ENCODE peak calls at places on chromosome 1, in seven cellular contexts. Y is SK-N-SH, J is K562, U is HCT116, B is GM23338, W is HepG2, I is GM12878. E is an unnamed sample.

GRCh38 chr1:109197163-109198042 is 16.3 kb upstream of the SARS1 start:
- DNase-seq in J (peak; percentile 81), U (peak; percentile 69), Y (no peak), B (no peak), W (peak; percentile 82), I (no peak), E (peak; percentile 43)

GRCh38 chr1:156126043-156126700 is 11.7 kb downstream of the LMNA start:
- DNase-seq in B (peak; percentile 91), J (peak; percentile 57), Y (peak; percentile 83), I (no peak), W (peak; percentile 40), U (peak; percentile 91), E (no peak)

GRCh38 chr1:241406421-241406820 is 49.4 kb upstream of the RGS7 start:
- DNase-seq in J (no peak), Y (no peak), U (no peak), I (no peak), B (no peak), W (no peak), E (no peak)

GRCh38 chr1:213231795-213232231 is 180.8 kb downstream of the RPS6KC1 start:
- DNase-seq in B (peak; percentile 79), W (no peak), U (no peak), Y (peak; percentile 68), J (no peak), I (no peak), E (no peak)

GRCh38 chr1:9724706-9725476 is 73.4 kb downstream of the PIK3CD start:
- DNase-seq in J (peak; percentile 86), B (peak; percentile 92), W (peak; percentile 58), U (peak; percentile 33), Y (peak; percentile 88), I (no peak), E (peak; percentile 28)

GRCh38 chr1:62180649-62181048 is 14.0 kb upstream of the L1TD1 start:
- DNase-seq in Y (no peak), J (no peak), B (peak; percentile 72), I (no peak), U (no peak), W (no peak), E (no peak)

GRCh38 chr1:21594935-21595897 is 73.9 kb downstream of the RAP1GAP start:
- DNase-seq in J (peak; percentile 81), Y (peak; percentile 86), B (peak; percentile 92), U (peak; percentile 23), I (no peak), W (peak; percentile 49), E (no peak)

GRCh38 chr1:205032512-205032911 is 10.5 kb upstream of the CNTN2 start:
- DNase-seq in Y (no peak), W (no peak), I (no peak), U (no peak), J (no peak), B (no peak), E (no peak)

GRCh38 chr1:184752656-184753055 is 2.0 kb downstream of the EDEM3 start:
- DNase-seq in I (no peak), Y (no peak), U (no peak), B (no peak), W (no peak), J (no peak), E (no peak)

GRCh38 chr1:184753093-184753492 is 1.6 kb downstream of the EDEM3 start:
- DNase-seq in I (no peak), J (no peak), Y (no peak), W (no peak), U (no peak), B (no peak), E (no peak)

GRCh38 chr1:184754479-184755225 is at the start of gene EDEM3:
- DNase-seq in W (peak; percentile 98), B (peak; percentile 99), J (peak; percentile 98), Y (peak; percentile 94), U (peak; percentile 97), I (peak; percentile 97), E (peak; percentile 96)

GRCh38 chr1:184755226-184756065 is 788 bp upstream of the EDEM3 start:
- DNase-seq in W (no peak), I (no peak), Y (peak; percentile 16), U (no peak), J (peak; percentile 23), B (peak; percentile 19), E (peak; percentile 5)

DNA sequence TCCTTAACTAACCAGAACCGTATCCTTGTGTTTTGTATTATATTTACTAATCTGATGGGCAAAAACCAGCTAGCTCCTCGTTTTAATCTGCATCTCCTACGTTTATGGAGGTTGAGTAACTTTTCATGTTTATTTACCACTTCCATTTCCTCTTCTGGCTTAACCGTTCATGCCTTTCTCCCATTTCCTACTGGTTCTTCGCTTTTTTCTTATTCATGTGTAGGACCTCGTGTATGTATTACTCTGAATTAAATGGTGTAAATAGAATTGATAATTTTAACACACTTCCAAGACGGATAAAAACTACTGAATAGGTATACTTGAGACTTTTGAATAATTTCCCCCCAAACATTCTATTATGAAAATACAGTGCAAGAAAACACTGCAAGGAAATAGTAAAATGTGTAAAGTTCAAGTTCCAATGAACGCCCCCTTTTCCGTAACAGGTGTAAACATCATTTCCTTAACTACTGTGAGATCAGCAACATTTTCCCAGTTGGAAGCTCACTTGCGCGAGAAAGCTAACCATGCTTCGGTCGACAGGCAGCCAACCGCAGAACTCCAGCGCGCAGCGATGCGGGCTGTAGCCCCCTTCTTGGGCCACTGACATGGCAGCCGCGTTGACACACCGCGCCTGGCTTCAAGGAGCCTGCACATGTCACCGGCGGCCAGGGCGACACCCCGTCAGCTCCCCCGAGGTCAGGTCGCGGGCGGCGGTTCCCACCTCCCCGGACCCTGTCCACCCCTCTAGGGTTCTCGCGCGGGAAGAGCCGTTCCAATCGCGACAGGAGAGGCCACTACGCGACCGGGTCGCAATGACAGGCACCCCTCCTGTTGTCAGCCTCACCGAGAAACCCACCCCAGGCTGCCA is 815 bp downstream of the EDEM3 start:
- DNase-seq in W (peak; percentile 16), J (peak; percentile 68), Y (no peak), U (no peak), I (no peak), B (peak; percentile 65), E (no peak)
- TF ChIP-seq REST in W (no peak), J (no peak), Y (no peak), U (no peak), I (no peak), B (no peak), E (no peak)

GRCh38 chr1:35850716-35851115 is 32.3 kb upstream of the AGO1 start:
- DNase-seq in J (no peak), B (no peak), I (no peak), U (no peak), W (no peak), Y (no peak), E (no peak)

GRCh38 chr1:35847935-35848565 is 35.0 kb upstream of the AGO1 start:
- DNase-seq in Y (no peak), U (no peak), B (no peak), W (no peak), I (no peak), J (no peak), E (no peak)

GRCh38 chr1:35844826-35845225 is 37.0 kb downstream of the AGO4 start:
- DNase-seq in U (no peak), I (no peak), B (no peak), J (no peak), Y (no peak), W (no peak), E (no peak)

GRCh38 chr1:35850051-35850450 is 33.0 kb upstream of the AGO1 start:
- DNase-seq in I (no peak), U (no peak), B (peak; percentile 69), J (no peak), Y (no peak), W (no peak), E (no peak)

GRCh38 chr1:35845766-35846165 is 37.2 kb upstream of the AGO1 start:
- DNase-seq in W (no peak), Y (peak; percentile 39), I (no peak), U (no peak), B (no peak), J (no peak), E (no peak)
- H3K36me3 ChIP-seq in W (peaks cover 27% of the 10 kb centered on the region), Y (peaks cover 23% of the 10 kb centered on the region), I (no peaks in the 10 kb centered on the region), U (no peaks in the 10 kb centered on the region), B (no peaks in the 10 kb centered on the region), J (peaks cover 12% of the 10 kb centered on the region), E (no peaks in the 10 kb centered on the region)

DNA sequence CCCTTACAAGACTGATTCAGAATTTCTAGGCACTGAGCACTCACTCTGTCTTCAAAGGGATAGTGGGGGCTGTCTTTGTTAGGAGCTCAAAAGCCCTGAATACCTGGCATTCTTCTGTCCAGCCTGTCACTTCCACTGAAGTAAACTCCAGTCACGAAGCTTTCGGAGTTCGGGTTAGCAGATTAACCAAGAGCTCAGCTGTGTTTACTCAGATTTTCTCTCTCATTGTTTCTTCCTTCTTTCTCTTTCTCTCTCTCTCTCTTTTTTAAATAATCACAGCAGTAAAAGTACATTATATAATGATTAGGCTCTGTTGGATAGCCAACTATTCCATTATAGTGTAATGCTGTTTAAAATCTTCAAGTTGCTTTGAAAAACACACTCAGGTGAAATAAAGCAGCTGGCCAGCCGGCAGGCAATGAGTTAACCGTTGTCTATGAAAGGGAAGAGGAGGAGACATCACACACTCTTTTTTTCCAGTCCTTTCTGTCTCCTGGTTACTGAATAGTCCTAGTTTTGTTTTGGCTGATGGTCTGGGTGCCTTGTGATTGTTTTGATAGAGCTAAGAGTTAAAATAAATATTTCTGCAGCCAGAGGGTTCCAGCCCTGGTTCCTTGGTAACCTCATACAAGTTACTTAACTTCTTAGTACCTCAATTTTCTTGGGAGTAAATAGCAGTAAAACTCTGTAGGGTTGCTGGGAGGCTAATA is 89.8 kb downstream of the ADSS2 start:
- DNase-seq in U (no peak), Y (no peak), J (no peak), I (no peak), B (peak; percentile 94), W (peak; percentile 84), E (no peak)
- TF ChIP-seq REST in U (no peak), Y (no peak), J (no peak), I (no peak), B (no peak), W (no peak), E (no peak)

GRCh38 chr1:41361028-41361494 is at the start of gene FOXO6:
- DNase-seq in U (peak; percentile 95), B (peak; percentile 99), I (peak; percentile 49), W (peak; percentile 92), J (peak; percentile 100), Y (peak; percentile 99), E (peak; percentile 91)

GRCh38 chr1:41362749-41363631 is 1.8 kb downstream of the FOXO6 start:
- DNase-seq in W (no peak), I (no peak), Y (no peak), J (no peak), B (no peak), U (no peak), E (no peak)

GRCh38 chr1:41362357-41362721 is 1.1 kb downstream of the FOXO6 start:
- DNase-seq in I (no peak), B (no peak), W (no peak), Y (no peak), J (peak; percentile 46), U (no peak), E (no peak)

GRCh38 chr1:41360074-41361027 is 883 bp upstream of the FOXO6 start:
- DNase-seq in W (no peak), U (no peak), B (peak; percentile 76), Y (no peak), J (no peak), I (no peak), E (no peak)

DNA sequence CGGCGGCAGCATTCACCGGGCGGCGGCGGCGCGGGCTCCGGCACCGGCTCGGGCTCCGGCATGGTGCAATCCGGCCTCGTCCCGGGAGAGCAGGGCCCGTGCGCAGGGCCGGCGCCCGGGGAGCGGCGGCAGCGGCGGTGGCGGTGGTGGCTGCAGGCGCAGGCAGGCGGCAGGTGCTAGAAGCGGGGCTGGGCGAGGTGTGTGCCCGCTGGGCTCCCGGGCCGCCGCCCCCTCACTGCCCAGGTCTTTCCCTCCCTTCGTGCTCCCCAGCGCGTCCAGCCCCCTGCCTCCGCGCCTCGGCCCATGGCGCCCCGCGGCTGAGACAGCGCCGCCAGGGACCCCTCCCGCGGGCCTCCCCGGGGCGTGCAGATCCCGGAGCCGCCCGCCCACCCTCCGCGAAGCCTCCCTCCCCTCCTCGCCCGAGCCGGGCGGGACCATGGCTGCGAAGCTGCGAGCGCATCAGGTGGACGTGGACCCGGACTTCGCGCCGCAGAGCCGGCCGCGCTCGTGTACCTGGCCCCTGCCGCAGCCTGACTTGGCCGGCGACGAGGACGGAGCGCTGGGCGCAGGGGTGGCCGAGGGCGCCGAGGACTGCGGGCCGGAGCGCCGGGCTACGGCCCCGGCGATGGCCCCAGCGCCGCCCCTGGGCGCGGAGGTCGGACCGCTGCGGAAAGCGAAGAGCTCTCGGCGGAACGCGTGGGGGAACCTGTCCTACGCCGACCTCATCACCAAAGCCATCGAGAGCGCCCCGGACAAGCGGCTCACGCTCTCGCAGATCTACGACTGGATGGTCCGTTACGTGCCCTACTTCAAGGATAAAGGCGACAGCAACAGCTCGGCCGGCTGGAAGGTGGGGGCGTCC is 492 bp downstream of the FOXO6 start:
- DNase-seq in U (no peak), J (peak; percentile 70), W (no peak), I (no peak), B (peak; percentile 56), Y (peak; percentile 75), E (no peak)
- H3K36me3 ChIP-seq in U (no peaks in the 10 kb centered on the region), J (no peaks in the 10 kb centered on the region), W (no peaks in the 10 kb centered on the region), I (no peaks in the 10 kb centered on the region), B (no peaks in the 10 kb centered on the region), Y (no peaks in the 10 kb centered on the region), E (no peaks in the 10 kb centered on the region)

E was measured in Panc1.